ENCODE peak calls at places on chromosomes 13 and 19, in five cellular contexts. U is NCI-H1436 treated with DMSO at 0.1 percent for 48 hours; J is PC-3; N is CD8-positive, alpha-beta memory T cell; S is stimulated activated CD4-positive, alpha-beta T cell treated with anti-CD3 and anti-CD28 coated beads, TNF-alpha, amount 100 ng/mL, for 48 hours. G is an unnamed sample.

GRCh38 chr19:19122902-19123301 is 15.4 kb downstream of the TMEM161A start:
- DNase-seq in S (no peak), N (no peak), U (no peak), J (no peak), G (no peak)

GRCh38 chr13:33204130-33204927 is 81.2 kb downstream of the STARD13 start:
- DNase-seq in J (no peak), N (no peak), U (no peak), S (no peak), G (no peak)

GRCh38 chr19:16342002-16342715 is 17.5 kb downstream of the KLF2 start:
- DNase-seq in J (no peak), N (no peak), S (no peak), U (no peak), G (peak; percentile 49)

GRCh38 chr19:55641376-55642152 is 762 bp downstream of the ZNF580 start:
- DNase-seq in U (no peak), J (no peak), N (no peak), S (no peak), G (peak; percentile 31)

GRCh38 chr19:2488942-2489731 is 13.2 kb downstream of the GADD45B start:
- DNase-seq in J (peak; percentile 54), N (no peak), U (no peak), S (no peak), G (peak; percentile 66)

GRCh38 chr13:101149735-101150380 is 266.4 kb downstream of the NALCN start:
- DNase-seq in S (no peak), U (no peak), N (no peak), J (peak; percentile 37), G (no peak)

GRCh38 chr19:7928334-7928706 is 2.4 kb upstream of the CTXN1 start:
- DNase-seq in S (no peak), U (no peak), N (no peak), J (no peak), G (no peak)

GRCh38 chr19:52923782-52924593 is 760 bp upstream of the ZNF888 start:
- DNase-seq in U (no peak), N (no peak), S (no peak), J (peak; percentile 59), G (peak; percentile 73)

GRCh38 chr19:6138066-6138465 is 2.6 kb downstream of the ACSBG2 start:
- DNase-seq in S (no peak), J (no peak), U (no peak), N (no peak), G (peak; percentile 77)

GRCh38 chr19:52034051-52034728 is 6.0 kb upstream of the ZNF614 start:
- DNase-seq in N (no peak), J (no peak), S (no peak), U (no peak), G (no peak)

GRCh38 chr13:45718992-45719391 is 16.9 kb downstream of the CBY2 start:
- DNase-seq in U (no peak), S (no peak), N (no peak), J (peak; percentile 11), G (peak; percentile 71)

GRCh38 chr19:2416321-2417097 is 10.9 kb downstream of the TIMM13 start:
- DNase-seq in S (no peak), J (no peak), N (no peak), U (no peak), G (no peak)

GRCh38 chr13:90868321-90868920 is 479.1 kb upstream of the MIR17HG start:
- DNase-seq in N (no peak), S (no peak), U (no peak), J (peak; percentile 49), G (peak; percentile 18)

GRCh38 chr19:54364775-54365257 is at the start of gene LAIR1:
- DNase-seq in S (no peak), U (no peak), J (no peak), N (peak; percentile 23), G (no peak)

GRCh38 chr13:49711218-49711863 is 20.1 kb upstream of the EBPL start:
- DNase-seq in N (no peak), J (peak; percentile 43), S (no peak), U (no peak), G (peak; percentile 23)

GRCh38 chr13:99941086-99941485 is 30.5 kb downstream of the ZIC5 start:
- DNase-seq in U (no peak), J (no peak), S (no peak), N (no peak), G (no peak)

GRCh38 chr19:47402504-47402903 is 16.8 kb downstream of the MEIS3 start:
- DNase-seq in J (no peak), S (no peak), U (no peak), N (no peak), G (no peak)

GRCh38 chr13:49627831-49628652 is at the start of gene ARL11:
- DNase-seq in J (no peak), S (peak; percentile 24), N (no peak), U (no peak), G (no peak)

GRCh38 chr13:110565296-110565695 is 3.8 kb upstream of the RAB20 start:
- DNase-seq in J (peak; percentile 64), N (no peak), S (no peak), U (no peak), G (peak; percentile 13)

GRCh38 chr19:5313307-5313706 is 27.3 kb downstream of the PTPRS start:
- DNase-seq in N (no peak), J (no peak), S (no peak), U (no peak), G (peak; percentile 33)

GRCh38 chr13:29758591-29759114 is 91.8 kb downstream of the UBL3 start:
- DNase-seq in U (no peak), S (peak; percentile 37), J (peak; percentile 91), N (peak; percentile 30), G (no peak)

GRCh38 chr13:20057963-20058362 is 99.4 kb downstream of the ZMYM2 start:
- DNase-seq in J (peak; percentile 7), N (no peak), U (no peak), S (no peak), G (no peak)

GRCh38 chr19:33242911-33243310 is 17.3 kb upstream of the SLC7A10 start:
- DNase-seq in U (no peak), N (no peak), J (no peak), S (no peak), G (no peak)